ENCODE peak calls at places on chromosomes 12 and 14, in six cellular contexts. G, R, Q, N, F and Y are unnamed samples.

GRCh38 chr14:98022541-98023520 is 1225.6 kb downstream of the VRK1 start:
- DNase-seq in G (no peak), R (no peak), Q (no peak), N (no peak), F (no peak), Y (no peak)

GRCh38 chr14:95320076-95320895 is 578 bp upstream of the CLMN start:
- DNase-seq in G (no peak), R (no peak), Q (no peak), N (no peak), F (no peak), Y (peak)

GRCh38 chr14:61610900-61611299 is 84.4 kb upstream of the HIF1A start:
- DNase-seq in G (no peak), R (no peak), Q (no peak), N (no peak), F (no peak), Y (no peak)

GRCh38 chr12:130572553-130572952 is 143.5 kb downstream of the RIMBP2 start:
- DNase-seq in G (no peak), R (no peak), Q (no peak), N (no peak), F (no peak), Y (no peak)

GRCh38 chr14:36720657-36721056 is 59.0 kb downstream of the PAX9 start:
- DNase-seq in G (no peak), R (no peak), Q (no peak), N (no peak), F (no peak), Y (no peak)

GRCh38 chr12:121791671-121792496 is 1.6 kb downstream of the RHOF start:
- DNase-seq in G (no peak), R (no peak), Q (peak), N (no peak), F (no peak), Y (no peak)

GRCh38 chr12:72236071-72236705 is 36.0 kb upstream of the TRHDE start:
- DNase-seq in G (no peak), R (no peak), Q (no peak), N (no peak), F (no peak), Y (no peak)

GRCh38 chr12:87439990-87440827 is 589.0 kb downstream of the C12orf50 start:
- DNase-seq in G (no peak), R (no peak), Q (peak), N (no peak), F (peak), Y (no peak)

GRCh38 chr14:103103461-103104388 is 9.2 kb downstream of the EXOC3L4 start:
- DNase-seq in G (no peak), R (no peak), Q (peak), N (no peak), F (no peak), Y (no peak)

GRCh38 chr12:94615284-94616216 is 34.8 kb downstream of the TMCC3 start:
- DNase-seq in G (no peak), R (no peak), Q (peak), N (no peak), F (peak), Y (peak)

GRCh38 chr14:51160871-51161270 is 66.0 kb upstream of the TRIM9 start:
- DNase-seq in G (no peak), R (no peak), Q (no peak), N (no peak), F (no peak), Y (no peak)

GRCh38 chr12:59149995-59150642 is 229.8 kb upstream of the LRIG3 start:
- DNase-seq in G (peak), R (no peak), Q (peak), N (no peak), F (peak), Y (peak)

GRCh38 chr12:86697916-86698315 is 441.7 kb upstream of the MGAT4C start:
- DNase-seq in G (no peak), R (no peak), Q (no peak), N (no peak), F (no peak), Y (no peak)

GRCh38 chr12:117863004-117863709 is 105.6 kb downstream of the KSR2 start:
- DNase-seq in G (no peak), R (no peak), Q (no peak), N (no peak), F (no peak), Y (no peak)

GRCh38 chr12:713281-713875 is 39.0 kb upstream of the WNK1 start:
- DNase-seq in G (no peak), R (no peak), Q (no peak), N (no peak), F (no peak), Y (no peak)

GRCh38 chr12:109961201-109961600 is 35.0 kb downstream of the GIT2 start:
- DNase-seq in G (no peak), R (no peak), Q (no peak), N (no peak), F (no peak), Y (no peak)